ENCODE peak calls at places on chromosomes 5 and 9, in nine cellular contexts. I, U, W, F, A, M, J, G and E are unnamed samples.

GRCh38 chr9:87569008-87569908 is 71.6 kb downstream of the DAPK1 start:
- DNase-seq in I (no peak), U (no peak), W (no peak), F (no peak), A (no peak), M (no peak), J (peak), G (no peak), E (no peak)

GRCh38 chr5:80153586-80154126 is 102.2 kb downstream of the SERINC5 start:
- DNase-seq in I (no peak), U (no peak), W (no peak), F (peak), A (peak), M (no peak), J (no peak), G (no peak), E (no peak)

GRCh38 chr5:45189481-45189880 is 380.7 kb downstream of the MRPS30 start:
- DNase-seq in I (no peak), U (no peak), W (no peak), F (no peak), A (no peak), M (no peak), J (no peak), G (no peak), E (no peak)

GRCh38 chr9:89969881-89970639 is 365.2 kb downstream of the GADD45G start:
- DNase-seq in I (no peak), U (no peak), W (no peak), F (no peak), A (peak), M (no peak), J (no peak), G (no peak), E (no peak)

GRCh38 chr5:1934056-1934394 is 51.3 kb upstream of the IRX4 start:
- DNase-seq in I (no peak), U (no peak), W (no peak), F (no peak), A (no peak), M (no peak), J (no peak), G (no peak), E (no peak)

GRCh38 chr5:78361226-78361993 is 993 bp downstream of the SCAMP1 start:
- DNase-seq in I (peak), U (peak), W (peak), F (no peak), A (peak), M (peak), J (peak), G (no peak), E (peak)

GRCh38 chr9:129141066-129142041 is 30.1 kb downstream of the PTPA start:
- DNase-seq in I (peak), U (peak), W (peak), F (peak), A (no peak), M (peak), J (peak), G (peak), E (peak)

GRCh38 chr5:93870649-93871048 is 129.2 kb upstream of the POU5F2 start:
- DNase-seq in I (no peak), U (no peak), W (no peak), F (no peak), A (no peak), M (no peak), J (no peak), G (no peak), E (no peak)

GRCh38 chr5:133825631-133826289 is 142.7 kb downstream of the C5orf15 start:
- DNase-seq in I (no peak), U (no peak), W (no peak), F (peak), A (no peak), M (no peak), J (no peak), G (peak), E (no peak)

GRCh38 chr5:141735823-141736222 is 53.8 kb upstream of the ARAP3 start:
- DNase-seq in I (no peak), U (no peak), W (no peak), F (no peak), A (no peak), M (no peak), J (no peak), G (no peak), E (no peak)

GRCh38 chr5:130616161-130616560 is 548.9 kb downstream of the HINT1 start:
- DNase-seq in I (no peak), U (no peak), W (peak), F (no peak), A (no peak), M (no peak), J (no peak), G (no peak), E (no peak)

GRCh38 chr9:35822926-35823325 is 5.6 kb downstream of the FAM221B start:
- DNase-seq in I (no peak), U (no peak), W (no peak), F (no peak), A (no peak), M (no peak), J (no peak), G (no peak), E (no peak)

GRCh38 chr9:69554945-69555344 is 117.2 kb downstream of the APBA1 start:
- DNase-seq in I (no peak), U (no peak), W (peak), F (no peak), A (no peak), M (no peak), J (peak), G (no peak), E (peak)

GRCh38 chr9:129191234-129191633 is 13.2 kb upstream of the IER5L start:
- DNase-seq in I (no peak), U (no peak), W (no peak), F (no peak), A (no peak), M (no peak), J (no peak), G (no peak), E (no peak)

GRCh38 chr9:27371382-27371781 is 74.4 kb upstream of the EQTN start:
- DNase-seq in I (peak), U (peak), W (no peak), F (no peak), A (peak), M (no peak), J (no peak), G (no peak), E (no peak)

GRCh38 chr5:89282832-89283510 is 400.0 kb upstream of the MEF2C start:
- DNase-seq in I (no peak), U (no peak), W (peak), F (no peak), A (no peak), M (no peak), J (peak), G (no peak), E (peak)

GRCh38 chr5:16754621-16755020 is 137.8 kb upstream of the RETREG1 start:
- DNase-seq in I (no peak), U (no peak), W (no peak), F (no peak), A (no peak), M (no peak), J (no peak), G (no peak), E (no peak)

GRCh38 chr9:35690447-35691324 is 961 bp upstream of the TPM2 start:
- DNase-seq in I (peak), U (peak), W (peak), F (peak), A (peak), M (peak), J (peak), G (no peak), E (peak)

GRCh38 chr9:122875523-122875922 is 29.6 kb downstream of the RC3H2 start:
- DNase-seq in I (no peak), U (no peak), W (no peak), F (no peak), A (no peak), M (no peak), J (no peak), G (no peak), E (no peak)

GRCh38 chr5:144742376-144742775 is 571.7 kb downstream of the KCTD16 start:
- DNase-seq in I (no peak), U (no peak), W (no peak), F (no peak), A (no peak), M (no peak), J (no peak), G (no peak), E (no peak)

GRCh38 chr5:132195727-132196126 is 31.9 kb downstream of the P4HA2 start:
- DNase-seq in I (no peak), U (no peak), W (no peak), F (no peak), A (no peak), M (no peak), J (no peak), G (no peak), E (no peak)

GRCh38 chr5:175436403-175436802 is 7.6 kb downstream of the DRD1 start:
- DNase-seq in I (no peak), U (no peak), W (no peak), F (no peak), A (no peak), M (no peak), J (no peak), G (no peak), E (no peak)

GRCh38 chr5:19401032-19401431 is 587.0 kb downstream of the CDH18 start:
- DNase-seq in I (no peak), U (no peak), W (no peak), F (no peak), A (no peak), M (no peak), J (no peak), G (no peak), E (no peak)

GRCh38 chr5:35679351-35679750 is 61.7 kb downstream of the SPEF2 start:
- DNase-seq in I (no peak), U (no peak), W (peak), F (no peak), A (no peak), M (no peak), J (no peak), G (no peak), E (peak)

GRCh38 chr5:153953411-153953810 is 85.3 kb downstream of the FAM114A2 start:
- DNase-seq in I (no peak), U (no peak), W (peak), F (no peak), A (no peak), M (no peak), J (no peak), G (no peak), E (peak)

GRCh38 chr9:710951-711745 is 130.3 kb upstream of the DMRT1 start:
- DNase-seq in I (no peak), U (no peak), W (no peak), F (no peak), A (no peak), M (peak), J (no peak), G (no peak), E (no peak)

DNA sequence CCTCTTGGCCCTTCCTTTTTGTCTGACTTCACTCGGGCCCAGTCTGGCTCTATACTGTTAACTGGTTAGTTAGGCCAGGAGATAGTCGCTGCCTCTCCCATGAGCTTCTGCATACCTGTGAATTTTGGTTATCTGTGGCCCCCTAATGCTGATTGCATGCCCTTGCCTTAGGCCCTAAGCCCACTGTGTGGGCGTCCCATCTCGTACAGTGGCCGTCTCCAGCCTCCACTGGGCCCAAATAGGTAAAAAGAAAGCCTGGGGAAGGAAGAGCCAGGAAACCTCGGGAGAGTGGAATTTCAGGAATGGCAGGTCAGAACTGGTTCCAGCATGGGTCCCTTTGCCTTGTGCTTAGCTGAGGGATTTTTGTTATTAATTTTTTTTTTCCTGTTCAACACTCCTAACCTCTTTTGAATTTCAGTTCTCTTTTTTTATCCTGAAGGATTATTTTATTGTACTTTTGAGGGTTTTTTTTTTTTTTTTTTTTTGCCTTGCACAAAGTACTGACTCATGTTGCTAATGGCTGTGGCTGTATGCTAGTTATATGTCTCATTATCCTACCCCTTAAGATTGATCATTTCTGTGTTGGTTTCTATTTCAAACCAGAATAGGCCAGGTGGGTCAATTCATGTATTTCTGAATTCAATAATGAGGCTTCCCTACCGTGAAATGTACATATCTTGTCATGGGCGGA is 3.4 kb downstream of the PRRC2B start:
- DNase-seq in I (peak), U (peak), W (peak), F (no peak), A (no peak), M (no peak), J (peak), G (no peak), E (no peak)
- H3K4me3 ChIP-seq in I (peak), U (peak), W (peak), F (peak), A (no peak), M (no peak), J (peak), G (peak), E (peak)

GRCh38 chr5:139787568-139788293 is 7.9 kb upstream of the PSD2 start:
- DNase-seq in I (peak), U (peak), W (peak), F (peak), A (peak), M (peak), J (peak), G (peak), E (peak)
- TF ChIP-seq CTCF in I (peak), U (peak), W (peak), F (peak), A (peak), M (peak), J (peak), G (peak), E (peak)

GRCh38 chr9:105064248-105065118 is 136.5 kb upstream of the ABCA1 start:
- DNase-seq in I (peak), U (peak), W (peak), F (no peak), A (peak), M (peak), J (peak), G (peak), E (peak)
- H3K4me3 ChIP-seq in I (peak), U (peak), W (no peak), F (no peak), A (no peak), M (no peak), J (peak), G (no peak), E (no peak)

DNA sequence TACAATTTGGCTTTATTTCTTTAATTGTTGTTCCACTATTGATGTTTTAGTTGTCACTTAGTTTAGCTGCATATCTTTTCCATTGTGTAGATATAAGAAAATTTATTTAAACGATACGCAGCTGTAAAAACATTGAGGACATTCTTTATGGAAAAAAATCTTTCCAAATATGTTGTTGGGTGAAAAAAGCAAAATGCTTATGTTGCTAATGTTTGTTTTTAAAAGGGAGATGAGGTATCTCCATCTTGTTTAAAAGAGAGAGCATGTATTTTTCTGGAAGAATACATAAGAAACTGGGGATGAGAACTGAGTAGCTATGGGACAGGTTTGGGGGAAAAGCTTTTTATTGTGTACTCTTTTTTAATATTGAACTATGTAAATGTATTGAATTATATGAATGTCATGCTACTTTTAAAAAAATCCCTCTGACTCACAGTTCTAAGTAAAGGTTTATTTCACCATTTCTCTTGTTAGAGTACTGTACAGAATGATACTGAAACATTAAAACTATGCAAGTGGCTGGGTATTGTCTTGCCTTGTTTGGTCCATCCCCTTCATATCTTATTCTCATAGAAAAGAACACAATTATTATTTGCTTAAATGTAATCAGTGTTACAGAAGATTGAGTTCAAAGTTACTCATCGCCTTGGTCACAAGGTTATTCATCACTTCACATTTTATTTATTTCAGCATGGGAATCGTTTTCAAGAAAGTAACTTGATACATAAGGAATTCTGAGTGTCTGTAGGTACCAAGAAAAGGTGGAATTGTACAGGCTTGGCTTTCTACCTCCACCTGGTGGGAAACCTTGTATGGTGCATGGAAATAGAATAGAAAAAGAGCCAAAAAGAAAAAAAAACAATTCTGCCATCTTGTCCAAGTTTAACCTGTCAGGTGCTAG is 85.8 kb downstream of the RIC1 start:
- DNase-seq in I (no peak), U (peak), W (peak), F (no peak), A (no peak), M (no peak), J (peak), G (no peak), E (peak)
- TF ChIP-seq CTCF in I (no peak), U (peak), W (peak), F (peak), A (no peak), M (no peak), J (peak), G (no peak), E (peak)

GRCh38 chr5:54531536-54531935 is 14.0 kb downstream of the SNX18 start:
- DNase-seq in I (no peak), U (no peak), W (no peak), F (no peak), A (no peak), M (no peak), J (peak), G (no peak), E (no peak)
- H3K4me3 ChIP-seq in I (no peak), U (no peak), W (no peak), F (no peak), A (no peak), M (no peak), J (no peak), G (no peak), E (no peak)

GRCh38 chr5:64384761-64385160 is 121.1 kb upstream of the RGS7BP start:
- DNase-seq in I (no peak), U (peak), W (peak), F (no peak), A (no peak), M (no peak), J (peak), G (no peak), E (no peak)
- TF ChIP-seq CTCF in I (no peak), U (peak), W (no peak), F (no peak), A (no peak), M (no peak), J (peak), G (peak), E (no peak)

DNA sequence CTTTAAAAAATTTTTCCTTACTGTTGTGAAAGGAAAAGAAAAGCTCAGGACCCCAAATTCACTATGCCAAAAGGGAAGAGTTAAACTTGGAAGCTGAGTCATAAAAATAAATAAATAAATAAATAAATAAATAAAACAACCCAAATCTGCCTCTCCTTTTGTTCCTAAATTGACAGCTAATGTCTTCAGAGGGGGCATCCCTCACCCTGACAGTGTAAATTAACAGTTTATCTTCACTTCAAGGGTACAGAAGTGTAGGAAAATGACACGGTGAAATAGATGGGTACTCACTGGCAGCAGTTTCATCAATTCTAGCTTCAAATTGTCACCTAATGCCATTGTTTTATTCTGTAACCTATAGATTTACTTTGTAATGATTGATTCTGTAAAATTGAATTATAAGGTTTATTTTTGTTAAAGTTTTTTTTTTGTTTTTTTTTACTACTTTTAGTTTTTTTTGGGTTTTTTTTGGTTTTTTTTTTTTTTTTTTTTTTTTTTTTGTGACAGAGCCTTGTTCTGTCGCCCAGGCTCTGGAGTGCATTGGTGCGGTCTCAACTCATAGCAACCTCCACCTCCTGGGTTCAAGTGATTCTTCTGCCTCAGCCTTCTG is 18.5 kb upstream of the ANXA1 start:
- DNase-seq in I (no peak), U (no peak), W (no peak), F (no peak), A (no peak), M (no peak), J (no peak), G (no peak), E (no peak)
- H3K4me3 ChIP-seq in I (no peak), U (peak), W (peak), F (peak), A (no peak), M (no peak), J (peak), G (peak), E (peak)

DNA sequence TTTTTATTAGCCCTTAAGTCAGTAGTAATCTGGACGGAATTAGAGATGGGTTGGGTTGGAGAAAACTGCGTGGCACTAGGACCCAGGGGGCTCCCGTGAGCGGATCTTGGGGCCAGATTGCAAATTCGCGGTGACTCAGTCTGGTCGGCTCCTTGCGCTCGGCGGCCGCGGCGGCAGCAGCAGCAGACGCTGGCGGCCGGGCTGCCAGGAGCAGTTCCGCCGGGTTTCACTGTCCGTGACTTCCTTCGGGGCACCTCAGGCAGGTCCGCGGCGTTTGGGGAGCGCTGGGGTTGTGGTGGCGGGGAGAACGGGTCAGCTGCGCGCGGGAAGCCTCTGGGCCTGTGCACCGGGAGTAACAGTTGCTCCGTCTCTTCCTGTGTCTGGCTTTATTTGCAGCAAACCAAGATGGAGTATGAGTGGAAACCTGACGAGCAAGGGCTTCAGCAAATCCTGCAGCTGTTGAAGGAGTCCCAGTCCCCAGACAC is 31.6 kb downstream of the TNPO1 start:
- DNase-seq in I (peak), U (peak), W (peak), F (peak), A (peak), M (peak), J (peak), G (peak), E (peak)
- TF ChIP-seq CTCF in I (no peak), U (peak), W (no peak), F (no peak), A (no peak), M (no peak), J (no peak), G (no peak), E (peak)

GRCh38 chr9:110217656-110218099 is 9.7 kb upstream of the C9orf152 start:
- DNase-seq in I (no peak), U (peak), W (peak), F (no peak), A (no peak), M (no peak), J (peak), G (peak), E (peak)
- H3K4me3 ChIP-seq in I (no peak), U (peak), W (no peak), F (no peak), A (no peak), M (no peak), J (no peak), G (no peak), E (no peak)